ENCODE peak calls at places on chromosomes 6 and 20, in seven cellular contexts. W is HAP-1, Y is astrocyte of the spinal cord, S is RPMI7951, U is erythroblast, V is NCI-H82, R is GDM1. T is an unnamed sample.

GRCh38 chr6:79713701-79714322 is 82.7 kb downstream of the SH3BGRL2 start:
- DNase-seq in W (peak), Y (peak), S (peak), U (peak), V (peak), R (peak), T (peak)

GRCh38 chr6:13217206-13217905 is 111.0 kb downstream of the TBC1D7 start:
- DNase-seq in W (no peak), Y (peak), S (peak), U (no peak), V (no peak), R (no peak), T (peak)

GRCh38 chr20:50019466-50020256 is 36.9 kb downstream of the SNAI1 start:
- DNase-seq in W (no peak), Y (no peak), S (peak), U (no peak), V (peak), R (no peak), T (no peak)

GRCh38 chr20:39016496-39016895 is 54.4 kb downstream of the DHX35 start:
- DNase-seq in W (no peak), Y (no peak), S (peak), U (no peak), V (no peak), R (no peak), T (no peak)

GRCh38 chr6:14673201-14673600 is 555.6 kb downstream of the CD83 start:
- DNase-seq in W (no peak), Y (no peak), S (peak), U (no peak), V (no peak), R (no peak), T (no peak)

GRCh38 chr6:122726649-122727048 is 52.9 kb upstream of the FABP7 start:
- DNase-seq in W (peak), Y (peak), S (peak), U (peak), V (peak), R (no peak), T (peak)

GRCh38 chr6:106462923-106463557 is 102.5 kb downstream of the CRYBG1 start:
- DNase-seq in W (no peak), Y (no peak), S (no peak), U (no peak), V (no peak), R (no peak), T (no peak)

GRCh38 chr6:134182528-134182927 is 130.1 kb upstream of the SLC2A12 start:
- DNase-seq in W (peak), Y (no peak), S (no peak), U (no peak), V (peak), R (no peak), T (no peak)

GRCh38 chr20:58111340-58112016 is 117.0 kb downstream of the ANKRD60 start:
- DNase-seq in W (no peak), Y (no peak), S (no peak), U (no peak), V (no peak), R (no peak), T (no peak)

GRCh38 chr6:43803783-43804549 is 34.0 kb downstream of the VEGFA start:
- DNase-seq in W (no peak), Y (no peak), S (no peak), U (peak), V (no peak), R (no peak), T (peak)

GRCh38 chr6:45915776-45916348 is 99.8 kb downstream of the CLIC5 start:
- DNase-seq in W (peak), Y (no peak), S (no peak), U (no peak), V (no peak), R (no peak), T (no peak)

GRCh38 chr6:2101213-2101612 is 144.2 kb downstream of the GMDS start:
- DNase-seq in W (no peak), Y (no peak), S (no peak), U (peak), V (no peak), R (no peak), T (no peak)

GRCh38 chr20:33154252-33154651 is 13.7 kb upstream of the BPIFA2 start:
- DNase-seq in W (no peak), Y (no peak), S (no peak), U (no peak), V (no peak), R (no peak), T (no peak)

GRCh38 chr6:149239573-149240209 is 77.8 kb upstream of the TAB2 start:
- DNase-seq in W (no peak), Y (no peak), S (no peak), U (no peak), V (no peak), R (no peak), T (no peak)

GRCh38 chr20:50226093-50226974 is 35.7 kb downstream of the CEBPB start:
- DNase-seq in W (no peak), Y (no peak), S (peak), U (no peak), V (no peak), R (no peak), T (peak)

GRCh38 chr6:73854998-73855718 is 159.2 kb downstream of the CD109 start:
- DNase-seq in W (peak), Y (peak), S (peak), U (peak), V (peak), R (no peak), T (peak)

GRCh38 chr6:89242574-89243330 is 25.6 kb upstream of the GABRR1 start:
- DNase-seq in W (peak), Y (peak), S (peak), U (peak), V (peak), R (peak), T (peak)

GRCh38 chr6:159720708-159721107 is 6.6 kb upstream of the WTAP start:
- DNase-seq in W (peak), Y (peak), S (no peak), U (peak), V (peak), R (no peak), T (peak)

GRCh38 chr20:33211817-33212424 is 5.2 kb upstream of the BPIFA3 start:
- DNase-seq in W (peak), Y (peak), S (peak), U (peak), V (peak), R (no peak), T (peak)

GRCh38 chr20:35661013-35661412 is 3.7 kb downstream of the CPNE1 start:
- DNase-seq in W (no peak), Y (peak), S (peak), U (no peak), V (no peak), R (no peak), T (no peak)

GRCh38 chr20:117518-117917 is 24.9 kb upstream of the DEFB126 start:
- DNase-seq in W (no peak), Y (no peak), S (no peak), U (no peak), V (no peak), R (no peak), T (no peak)

GRCh38 chr6:150606258-150607043 is 6.8 kb downstream of the PLEKHG1 start:
- DNase-seq in W (peak), Y (no peak), S (no peak), U (no peak), V (no peak), R (no peak), T (no peak)

GRCh38 chr6:101266063-101266462 is 127.4 kb upstream of the GRIK2 start:
- DNase-seq in W (no peak), Y (no peak), S (no peak), U (no peak), V (no peak), R (no peak), T (peak)

GRCh38 chr6:17413313-17413750 is 19.9 kb downstream of the CAP2 start:
- DNase-seq in W (no peak), Y (peak), S (peak), U (no peak), V (no peak), R (no peak), T (no peak)

GRCh38 chr6:146337376-146337775 is 206.3 kb upstream of the RAB32 start:
- DNase-seq in W (no peak), Y (no peak), S (no peak), U (no peak), V (no peak), R (no peak), T (no peak)